ENCODE peak calls at places on chromosomes 7 and 10, in nine cellular contexts. One of them, this sample, is unnamed.

GRCh38 chr10:102795453-102796406 is 41.5 kb downstream of the CYP17A1 start:
- DNase-seq in transverse colon: no peak
- DNase-seq in right lobe of liver: no peak
- DNase-seq in A549: no peak
- DNase-seq in IMR-90: no peak
- DNase-seq in body of pancreas: no peak
- DNase-seq in spleen: no peak
- DNase-seq in GM12891: no peak
- DNase-seq in uterus: no peak
- DNase-seq in this sample: no peak

GRCh38 chr10:30827531-30828120 is 198.1 kb upstream of the LYZL2 start:
- DNase-seq in transverse colon: no peak
- DNase-seq in right lobe of liver: no peak
- DNase-seq in A549: no peak
- DNase-seq in IMR-90: peak
- DNase-seq in body of pancreas: no peak
- DNase-seq in spleen: peak
- DNase-seq in GM12891: no peak
- DNase-seq in uterus: no peak
- DNase-seq in this sample: no peak

GRCh38 chr7:31051598-31052503 is at the start of gene ADCYAP1R1:
- DNase-seq in transverse colon: no peak
- DNase-seq in right lobe of liver: no peak
- DNase-seq in A549: no peak
- DNase-seq in IMR-90: no peak
- DNase-seq in body of pancreas: no peak
- DNase-seq in spleen: no peak
- DNase-seq in GM12891: peak
- DNase-seq in uterus: peak
- DNase-seq in this sample: no peak

GRCh38 chr7:140179339-140179738 is 2.6 kb upstream of the KDM7A start:
- DNase-seq in transverse colon: no peak
- DNase-seq in right lobe of liver: no peak
- DNase-seq in A549: no peak
- DNase-seq in IMR-90: no peak
- DNase-seq in body of pancreas: no peak
- DNase-seq in spleen: no peak
- DNase-seq in GM12891: no peak
- DNase-seq in uterus: no peak
- DNase-seq in this sample: no peak

GRCh38 chr7:111639894-111640293 is 77.6 kb upstream of the IMMP2L start:
- DNase-seq in transverse colon: no peak
- DNase-seq in right lobe of liver: no peak
- DNase-seq in A549: no peak
- DNase-seq in IMR-90: peak
- DNase-seq in body of pancreas: no peak
- DNase-seq in spleen: no peak
- DNase-seq in GM12891: no peak
- DNase-seq in uterus: no peak
- DNase-seq in this sample: no peak

GRCh38 chr7:66617295-66617694 is 11.4 kb upstream of the KCTD7 start:
- DNase-seq in transverse colon: no peak
- DNase-seq in right lobe of liver: no peak
- DNase-seq in A549: no peak
- DNase-seq in IMR-90: peak
- DNase-seq in body of pancreas: no peak
- DNase-seq in spleen: no peak
- DNase-seq in GM12891: no peak
- DNase-seq in uterus: peak
- DNase-seq in this sample: no peak

GRCh38 chr10:74857586-74857985 is 31.2 kb downstream of the KAT6B start:
- DNase-seq in transverse colon: no peak
- DNase-seq in right lobe of liver: no peak
- DNase-seq in A549: no peak
- DNase-seq in IMR-90: no peak
- DNase-seq in body of pancreas: no peak
- DNase-seq in spleen: no peak
- DNase-seq in GM12891: no peak
- DNase-seq in uterus: no peak
- DNase-seq in this sample: no peak

GRCh38 chr10:71829171-71829570 is 21.9 kb downstream of the PSAP start:
- DNase-seq in transverse colon: no peak
- DNase-seq in right lobe of liver: no peak
- DNase-seq in A549: no peak
- DNase-seq in IMR-90: no peak
- DNase-seq in body of pancreas: no peak
- DNase-seq in spleen: peak
- DNase-seq in GM12891: no peak
- DNase-seq in uterus: no peak
- DNase-seq in this sample: peak

GRCh38 chr7:126589068-126589684 is 663.6 kb downstream of the GRM8 start:
- DNase-seq in transverse colon: no peak
- DNase-seq in right lobe of liver: no peak
- DNase-seq in A549: no peak
- DNase-seq in IMR-90: no peak
- DNase-seq in body of pancreas: no peak
- DNase-seq in spleen: no peak
- DNase-seq in GM12891: no peak
- DNase-seq in uterus: no peak
- DNase-seq in this sample: no peak

GRCh38 chr10:76080991-76081390 is 649.6 kb downstream of the LRMDA start:
- DNase-seq in transverse colon: no peak
- DNase-seq in right lobe of liver: no peak
- DNase-seq in A549: no peak
- DNase-seq in IMR-90: peak
- DNase-seq in body of pancreas: no peak
- DNase-seq in spleen: no peak
- DNase-seq in GM12891: no peak
- DNase-seq in uterus: no peak
- DNase-seq in this sample: no peak

GRCh38 chr10:128210215-128211063 is 84.2 kb upstream of the MKI67 start:
- DNase-seq in transverse colon: peak
- DNase-seq in right lobe of liver: peak
- DNase-seq in A549: peak
- DNase-seq in IMR-90: no peak
- DNase-seq in body of pancreas: peak
- DNase-seq in spleen: peak
- DNase-seq in GM12891: peak
- DNase-seq in uterus: peak
- DNase-seq in this sample: peak

GRCh38 chr7:128724743-128725142 is 14.4 kb upstream of the CALU start:
- DNase-seq in transverse colon: no peak
- DNase-seq in right lobe of liver: no peak
- DNase-seq in A549: no peak
- DNase-seq in IMR-90: no peak
- DNase-seq in body of pancreas: no peak
- DNase-seq in spleen: no peak
- DNase-seq in GM12891: no peak
- DNase-seq in uterus: no peak
- DNase-seq in this sample: no peak

GRCh38 chr7:121831320-121831719 is 41.6 kb upstream of the PTPRZ1 start:
- DNase-seq in transverse colon: no peak
- DNase-seq in right lobe of liver: no peak
- DNase-seq in A549: no peak
- DNase-seq in IMR-90: no peak
- DNase-seq in body of pancreas: no peak
- DNase-seq in spleen: no peak
- DNase-seq in GM12891: no peak
- DNase-seq in uterus: no peak
- DNase-seq in this sample: no peak

GRCh38 chr10:62573929-62574328 is 199.8 kb downstream of the ZNF365 start:
- DNase-seq in transverse colon: no peak
- DNase-seq in right lobe of liver: no peak
- DNase-seq in A549: no peak
- DNase-seq in IMR-90: no peak
- DNase-seq in body of pancreas: no peak
- DNase-seq in spleen: no peak
- DNase-seq in GM12891: no peak
- DNase-seq in uterus: no peak
- DNase-seq in this sample: no peak

GRCh38 chr10:15856328-15857000 is 3.8 kb downstream of the MINDY3 start:
- DNase-seq in transverse colon: no peak
- DNase-seq in right lobe of liver: no peak
- DNase-seq in A549: no peak
- DNase-seq in IMR-90: no peak
- DNase-seq in body of pancreas: no peak
- DNase-seq in spleen: no peak
- DNase-seq in GM12891: no peak
- DNase-seq in uterus: no peak
- DNase-seq in this sample: peak

GRCh38 chr10:2303169-2303568 is 565.8 kb upstream of the ADARB2 start:
- DNase-seq in transverse colon: no peak
- DNase-seq in right lobe of liver: no peak
- DNase-seq in A549: no peak
- DNase-seq in IMR-90: no peak
- DNase-seq in body of pancreas: no peak
- DNase-seq in spleen: no peak
- DNase-seq in GM12891: no peak
- DNase-seq in uterus: no peak
- DNase-seq in this sample: no peak

GRCh38 chr7:68185641-68186040 is 1189.0 kb downstream of the TYW1 start:
- DNase-seq in transverse colon: no peak
- DNase-seq in right lobe of liver: no peak
- DNase-seq in A549: no peak
- DNase-seq in IMR-90: no peak
- DNase-seq in body of pancreas: no peak
- DNase-seq in spleen: no peak
- DNase-seq in GM12891: no peak
- DNase-seq in uterus: no peak
- DNase-seq in this sample: no peak

GRCh38 chr10:89923661-89924060 is 222.3 kb downstream of the KIF20B start:
- DNase-seq in transverse colon: no peak
- DNase-seq in right lobe of liver: no peak
- DNase-seq in A549: no peak
- DNase-seq in IMR-90: no peak
- DNase-seq in body of pancreas: no peak
- DNase-seq in spleen: no peak
- DNase-seq in GM12891: no peak
- DNase-seq in uterus: no peak
- DNase-seq in this sample: no peak

GRCh38 chr10:6802762-6803428 is 222.8 kb upstream of the PRKCQ start:
- DNase-seq in transverse colon: no peak
- DNase-seq in right lobe of liver: no peak
- DNase-seq in A549: no peak
- DNase-seq in IMR-90: no peak
- DNase-seq in body of pancreas: no peak
- DNase-seq in spleen: no peak
- DNase-seq in GM12891: no peak
- DNase-seq in uterus: no peak
- DNase-seq in this sample: no peak

GRCh38 chr10:114404171-114405010 is at the start of gene AFAP1L2:
- DNase-seq in transverse colon: peak
- DNase-seq in right lobe of liver: peak
- DNase-seq in A549: peak
- DNase-seq in IMR-90: no peak
- DNase-seq in body of pancreas: peak
- DNase-seq in spleen: no peak
- DNase-seq in GM12891: peak
- DNase-seq in uterus: peak
- DNase-seq in this sample: no peak

GRCh38 chr10:114402233-114402632 is 2.1 kb downstream of the AFAP1L2 start:
- DNase-seq in transverse colon: no peak
- DNase-seq in right lobe of liver: no peak
- DNase-seq in A549: no peak
- DNase-seq in IMR-90: no peak
- DNase-seq in body of pancreas: no peak
- DNase-seq in spleen: no peak
- DNase-seq in GM12891: no peak
- DNase-seq in uterus: no peak
- DNase-seq in this sample: no peak

GRCh38 chr10:114405011-114405350 is 679 bp upstream of the AFAP1L2 start:
- DNase-seq in transverse colon: peak
- DNase-seq in right lobe of liver: no peak
- DNase-seq in A549: peak
- DNase-seq in IMR-90: no peak
- DNase-seq in body of pancreas: peak
- DNase-seq in spleen: no peak
- DNase-seq in GM12891: no peak
- DNase-seq in uterus: no peak
- DNase-seq in this sample: no peak

GRCh38 chr10:114402871-114403544 is 1.3 kb downstream of the AFAP1L2 start:
- DNase-seq in transverse colon: no peak
- DNase-seq in right lobe of liver: no peak
- DNase-seq in A549: no peak
- DNase-seq in IMR-90: no peak
- DNase-seq in body of pancreas: no peak
- DNase-seq in spleen: no peak
- DNase-seq in GM12891: no peak
- DNase-seq in uterus: no peak
- DNase-seq in this sample: no peak

GRCh38 chr10:114403545-114404161 is 649 bp downstream of the AFAP1L2 start:
- DNase-seq in transverse colon: peak
- DNase-seq in right lobe of liver: no peak
- DNase-seq in A549: peak
- DNase-seq in IMR-90: no peak
- DNase-seq in body of pancreas: peak
- DNase-seq in spleen: no peak
- DNase-seq in GM12891: peak
- DNase-seq in uterus: peak
- DNase-seq in this sample: no peak
- TF ChIP-seq POLR2A in transverse colon: no peak
- TF ChIP-seq POLR2A in right lobe of liver: no peak
- TF ChIP-seq POLR2A in A549: no peak
- TF ChIP-seq POLR2A in IMR-90: no peak
- TF ChIP-seq POLR2A in body of pancreas: no peak
- TF ChIP-seq POLR2A in spleen: no peak
- TF ChIP-seq POLR2A in GM12891: no peak
- TF ChIP-seq POLR2A in uterus: no peak
- TF ChIP-seq POLR2A in this sample: no peak

GRCh38 chr7:82468435-82468834 is 24.9 kb upstream of the CACNA2D1 start:
- DNase-seq in transverse colon: no peak
- DNase-seq in right lobe of liver: no peak
- DNase-seq in A549: no peak
- DNase-seq in IMR-90: no peak
- DNase-seq in body of pancreas: no peak
- DNase-seq in spleen: no peak
- DNase-seq in GM12891: no peak
- DNase-seq in uterus: no peak
- DNase-seq in this sample: no peak
- TF ChIP-seq POLR2A in transverse colon: no peak
- TF ChIP-seq POLR2A in right lobe of liver: no peak
- TF ChIP-seq POLR2A in A549: no peak
- TF ChIP-seq POLR2A in IMR-90: no peak
- TF ChIP-seq POLR2A in body of pancreas: no peak
- TF ChIP-seq POLR2A in spleen: no peak
- TF ChIP-seq POLR2A in GM12891: no peak
- TF ChIP-seq POLR2A in uterus: no peak
- TF ChIP-seq POLR2A in this sample: no peak

GRCh38 chr7:72924748-72925545 is at the start of gene POM121:
- DNase-seq in transverse colon: peak
- DNase-seq in right lobe of liver: peak
- DNase-seq in A549: peak
- DNase-seq in IMR-90: peak
- DNase-seq in body of pancreas: peak
- DNase-seq in spleen: peak
- DNase-seq in GM12891: peak
- DNase-seq in uterus: peak
- DNase-seq in this sample: peak
- TF ChIP-seq POLR2A in transverse colon: peak
- TF ChIP-seq POLR2A in right lobe of liver: peak
- TF ChIP-seq POLR2A in A549: peak
- TF ChIP-seq POLR2A in IMR-90: peak
- TF ChIP-seq POLR2A in body of pancreas: peak
- TF ChIP-seq POLR2A in spleen: no peak
- TF ChIP-seq POLR2A in GM12891: peak
- TF ChIP-seq POLR2A in uterus: peak
- TF ChIP-seq POLR2A in this sample: peak

GRCh38 chr7:73567701-73568685 is 10.4 kb downstream of the TBL2 start:
- DNase-seq in transverse colon: no peak
- DNase-seq in right lobe of liver: no peak
- DNase-seq in A549: no peak
- DNase-seq in IMR-90: no peak
- DNase-seq in body of pancreas: no peak
- DNase-seq in spleen: peak
- DNase-seq in GM12891: no peak
- DNase-seq in uterus: no peak
- DNase-seq in this sample: no peak
- TF ChIP-seq POLR2A in transverse colon: no peak
- TF ChIP-seq POLR2A in right lobe of liver: no peak
- TF ChIP-seq POLR2A in A549: no peak
- TF ChIP-seq POLR2A in IMR-90: no peak
- TF ChIP-seq POLR2A in body of pancreas: no peak
- TF ChIP-seq POLR2A in spleen: no peak
- TF ChIP-seq POLR2A in GM12891: no peak
- TF ChIP-seq POLR2A in uterus: no peak
- TF ChIP-seq POLR2A in this sample: no peak